ENCODE peak calls at places on chromosomes 4 and X, in four cellular contexts. Y is GM13977, D is pancreas, E is AG10803. H is an unnamed sample.

GRCh38 chr4:133555671-133556070 is 406.6 kb downstream of the PCDH10 start:
- DNase-seq in E (no peak), D (no peak), Y (no peak), H (peak; percentile 45)

GRCh38 chrX:45743081-45743533 is 542.4 kb upstream of the DIPK2B start:
- DNase-seq in Y (no peak), D (no peak), E (peak; percentile 72), H (peak; percentile 67)

GRCh38 chr4:7963691-7964090 is 24.0 kb upstream of the AFAP1 start:
- DNase-seq in E (no peak), D (no peak), Y (no peak), H (no peak)

GRCh38 chrX:72027914-72028307 is 103.8 kb downstream of the RTL5 start:
- DNase-seq in E (no peak), Y (no peak), D (no peak), H (no peak)

GRCh38 chrX:586351-586750 is 44.2 kb upstream of the SHOX start:
- DNase-seq in Y (no peak), E (peak; percentile 15), D (no peak), H (peak; percentile 65)

GRCh38 chrX:154600962-154601374 is 16.0 kb downstream of the CTAG1A start:
- DNase-seq in E (peak; percentile 40), Y (no peak), D (no peak), H (peak; percentile 33)

GRCh38 chr4:143183513-143184216 is 1.1 kb upstream of the USP38 start:
- DNase-seq in Y (no peak), D (no peak), E (no peak), H (no peak)

GRCh38 chr4:98728433-98728832 is 70.0 kb upstream of the TSPAN5 start:
- DNase-seq in D (no peak), Y (no peak), E (peak; percentile 30), H (peak; percentile 87)

GRCh38 chr4:128322986-128323385 is 35.4 kb upstream of the PGRMC2 start:
- DNase-seq in D (no peak), Y (no peak), E (peak; percentile 92), H (peak; percentile 90)

GRCh38 chrX:70168238-70169188 is 8.8 kb upstream of the DGAT2L6 start:
- DNase-seq in D (no peak), Y (no peak), E (peak; percentile 68), H (peak; percentile 84)